ENCODE peak calls at places on chromosomes 3 and 15, in nine cellular contexts. R, F, H, Q, M, D, U, X and J are unnamed samples.

GRCh38 chr3:101942356-101942755 is 93.0 kb downstream of the NFKBIZ start:
- DNase-seq in R (no peak), F (no peak), H (no peak), Q (peak; percentile 43), M (no peak), D (no peak), U (no peak), X (no peak), J (no peak)

GRCh38 chr3:128351476-128352085 is 115.1 kb downstream of the DNAJB8 start:
- DNase-seq in R (no peak), F (no peak), H (no peak), Q (no peak), M (no peak), D (no peak), U (no peak), X (no peak), J (no peak)

GRCh38 chr15:63497642-63498100 is 6.7 kb upstream of the USP3 start:
- DNase-seq in R (no peak), F (no peak), H (no peak), Q (peak; percentile 85), M (no peak), D (peak; percentile 55), U (peak; percentile 80), X (no peak), J (no peak)

GRCh38 chr3:45139372-45139894 is 6.7 kb downstream of the CDCP1 start:
- DNase-seq in R (no peak), F (no peak), H (no peak), Q (no peak), M (no peak), D (no peak), U (no peak), X (no peak), J (no peak)

GRCh38 chr3:49813497-49814174 is at the start of gene UBA7:
- DNase-seq in R (peak; percentile 14), F (peak; percentile 32), H (peak; percentile 39), Q (no peak), M (no peak), D (peak; percentile 73), U (peak; percentile 83), X (peak; percentile 65), J (peak; percentile 72)

GRCh38 chr3:177491301-177492031 is 294.2 kb upstream of the TBL1XR1 start:
- DNase-seq in R (peak; percentile 35), F (no peak), H (no peak), Q (no peak), M (no peak), D (peak; percentile 30), U (no peak), X (no peak), J (no peak)

GRCh38 chr3:48826451-48826850 is 21.2 kb downstream of the PRKAR2A start:
- DNase-seq in R (no peak), F (no peak), H (no peak), Q (no peak), M (no peak), D (no peak), U (no peak), X (no peak), J (no peak)

GRCh38 chr3:162525791-162526190 is 1029.2 kb downstream of the OTOL1 start:
- DNase-seq in R (no peak), F (no peak), H (no peak), Q (no peak), M (no peak), D (no peak), U (no peak), X (no peak), J (no peak)

GRCh38 chr3:10753964-10754363 is 62.1 kb upstream of the SLC6A11 start:
- DNase-seq in R (peak; percentile 69), F (peak; percentile 32), H (no peak), Q (peak; percentile 38), M (peak; percentile 66), D (peak; percentile 62), U (peak; percentile 85), X (no peak), J (no peak)

GRCh38 chr3:172365028-172365567 is 83.2 kb downstream of the GHSR start:
- DNase-seq in R (no peak), F (no peak), H (no peak), Q (no peak), M (no peak), D (no peak), U (no peak), X (no peak), J (no peak)

GRCh38 chr15:61049003-61049402 is 180.1 kb downstream of the RORA start:
- DNase-seq in R (no peak), F (no peak), H (no peak), Q (no peak), M (no peak), D (no peak), U (no peak), X (no peak), J (no peak)

GRCh38 chr3:193095366-193095765 is 145.7 kb upstream of the PLAAT1 start:
- DNase-seq in R (no peak), F (no peak), H (no peak), Q (no peak), M (no peak), D (no peak), U (peak; percentile 17), X (no peak), J (no peak)

GRCh38 chr3:47578119-47578630 is 490 bp downstream of the CSPG5 start:
- DNase-seq in R (no peak), F (no peak), H (no peak), Q (peak; percentile 36), M (peak; percentile 48), D (peak; percentile 39), U (peak; percentile 73), X (peak; percentile 17), J (no peak)

GRCh38 chr3:154194869-154195268 is 73.7 kb downstream of the ARHGEF26 start:
- DNase-seq in R (no peak), F (no peak), H (no peak), Q (no peak), M (no peak), D (no peak), U (no peak), X (no peak), J (no peak)

GRCh38 chr3:129278970-129279906 is 568 bp downstream of the HMCES start:
- DNase-seq in R (peak; percentile 60), F (no peak), H (peak; percentile 25), Q (peak; percentile 77), M (peak; percentile 31), D (peak; percentile 43), U (peak; percentile 71), X (peak; percentile 34), J (peak; percentile 58)

GRCh38 chr3:48694610-48695051 is 8.9 kb upstream of the NCKIPSD start:
- DNase-seq in R (peak; percentile 51), F (peak; percentile 71), H (peak; percentile 76), Q (no peak), M (peak; percentile 21), D (peak; percentile 77), U (peak; percentile 95), X (peak; percentile 91), J (peak; percentile 90)

GRCh38 chr15:99954361-99955180 is 221.3 kb upstream of the LYSMD4 start:
- DNase-seq in R (no peak), F (peak; percentile 8), H (peak; percentile 18), Q (no peak), M (no peak), D (no peak), U (no peak), X (peak; percentile 83), J (no peak)

GRCh38 chr3:195703776-195704175 is 17.0 kb upstream of the MUC20 start:
- DNase-seq in R (no peak), F (no peak), H (no peak), Q (no peak), M (no peak), D (no peak), U (no peak), X (no peak), J (no peak)

GRCh38 chr3:131107637-131108433 is 81.2 kb downstream of the NEK11 start:
- DNase-seq in R (peak; percentile 78), F (no peak), H (no peak), Q (no peak), M (no peak), D (no peak), U (no peak), X (no peak), J (no peak)

GRCh38 chr3:54240-54639 is 142.3 kb upstream of the CHL1 start:
- DNase-seq in R (no peak), F (no peak), H (no peak), Q (no peak), M (no peak), D (no peak), U (no peak), X (no peak), J (no peak)

GRCh38 chr3:42537350-42537749 is 34.9 kb downstream of the VIPR1 start:
- DNase-seq in R (no peak), F (no peak), H (no peak), Q (no peak), M (no peak), D (no peak), U (no peak), X (no peak), J (no peak)

GRCh38 chr3:139935071-139935865 is at the start of gene CLSTN2:
- DNase-seq in R (no peak), F (peak; percentile 17), H (no peak), Q (no peak), M (peak; percentile 75), D (peak; percentile 85), U (peak; percentile 96), X (peak; percentile 93), J (peak; percentile 71)

DNA sequence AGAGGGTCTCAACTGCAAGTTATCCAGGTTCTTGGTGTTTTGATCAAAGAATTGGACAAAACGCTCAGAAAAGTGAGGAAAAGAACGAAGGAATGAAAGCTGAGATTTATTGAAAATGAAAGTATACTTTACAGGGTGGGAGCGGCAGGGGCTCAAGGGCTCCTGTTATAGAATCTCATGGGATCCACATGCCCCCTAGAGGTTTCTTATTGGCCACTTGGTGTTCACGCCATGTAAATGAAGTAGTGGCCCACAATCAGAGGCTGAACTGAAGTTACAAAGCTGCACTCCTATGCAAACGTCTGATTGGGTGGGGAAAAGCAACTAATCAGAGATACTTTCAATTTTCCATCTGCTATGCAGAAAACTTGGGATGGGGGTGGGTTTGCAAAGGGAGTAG is 216.7 kb downstream of the PTPRG start:
- DNase-seq in R (no peak), F (no peak), H (no peak), Q (no peak), M (no peak), D (no peak), U (no peak), X (no peak), J (no peak)
- H3K4me1 ChIP-seq in R (no peaks in the 10 kb centered on the region), F (no peaks in the 10 kb centered on the region), H (no peaks in the 10 kb centered on the region), Q (no peaks in the 10 kb centered on the region), M (no peaks in the 10 kb centered on the region), D (peaks cover 9% of the 10 kb centered on the region), U (peaks cover 3% of the 10 kb centered on the region), X (peaks cover 1% of the 10 kb centered on the region), J (peaks cover 4% of the 10 kb centered on the region)

GRCh38 chr3:13020159-13020558 is 53.1 kb downstream of the IQSEC1 start:
- DNase-seq in R (no peak), F (no peak), H (no peak), Q (peak; percentile 15), M (no peak), D (no peak), U (no peak), X (no peak), J (peak; percentile 75)
- H3K4me1 ChIP-seq in R (peaks cover 27% of the 10 kb centered on the region), F (no peaks in the 10 kb centered on the region), H (peaks cover 8% of the 10 kb centered on the region), Q (peaks cover 89% of the 10 kb centered on the region), M (peaks cover 53% of the 10 kb centered on the region), D (peaks cover 30% of the 10 kb centered on the region), U (peaks cover 15% of the 10 kb centered on the region), X (peaks cover 19% of the 10 kb centered on the region), J (no peaks in the 10 kb centered on the region)

GRCh38 chr15:96362759-96363678 is 32.5 kb downstream of the NR2F2 start:
- DNase-seq in R (no peak), F (no peak), H (no peak), Q (no peak), M (no peak), D (no peak), U (no peak), X (no peak), J (no peak)
- H3K4me1 ChIP-seq in R (no peaks in the 10 kb centered on the region), F (no peaks in the 10 kb centered on the region), H (no peaks in the 10 kb centered on the region), Q (no peaks in the 10 kb centered on the region), M (peaks cover 29% of the 10 kb centered on the region), D (peaks cover 5% of the 10 kb centered on the region), U (no peaks in the 10 kb centered on the region), X (peaks cover 10% of the 10 kb centered on the region), J (no peaks in the 10 kb centered on the region)

GRCh38 chr3:98766924-98767323 is 3.8 kb downstream of the ST3GAL6 start:
- DNase-seq in R (no peak), F (no peak), H (no peak), Q (no peak), M (no peak), D (no peak), U (no peak), X (no peak), J (no peak)
- H3K4me1 ChIP-seq in R (no peaks in the 10 kb centered on the region), F (no peaks in the 10 kb centered on the region), H (no peaks in the 10 kb centered on the region), Q (peaks cover 12% of the 10 kb centered on the region), M (peaks cover 3% of the 10 kb centered on the region), D (peaks cover 52% of the 10 kb centered on the region), U (peaks cover 14% of the 10 kb centered on the region), X (peaks cover 4% of the 10 kb centered on the region), J (peaks cover 6% of the 10 kb centered on the region)